ENCODE peak calls at places on chromosomes 7 and 10, in six cellular contexts. H, V, Q, D, F and L are unnamed samples.
A peak's percentile ranks its signal among the peaks of the same experiment; 100 is the strongest.

GRCh38 chr10:65778753-65779152 is 1147.1 kb upstream of the LRRTM3 start:
- DNase-seq in H (no peak), V (no peak), Q (no peak), D (no peak), F (no peak), L (no peak)

GRCh38 chr7:55018361-55019328 is at the start of gene EGFR:
- DNase-seq in H (peak; percentile 80), V (peak; percentile 57), Q (no peak), D (peak; percentile 75), F (peak; percentile 96), L (no peak)

GRCh38 chr10:97915346-97915745 is 65.7 kb downstream of the GOLGA7B start:
- DNase-seq in H (no peak), V (no peak), Q (no peak), D (no peak), F (no peak), L (no peak)

GRCh38 chr10:113441220-113441619 is 111.6 kb upstream of the HABP2 start:
- DNase-seq in H (no peak), V (no peak), Q (no peak), D (no peak), F (no peak), L (no peak)

GRCh38 chr10:105605873-105606272 is 964.8 kb downstream of the SORCS3 start:
- DNase-seq in H (no peak), V (no peak), Q (no peak), D (no peak), F (no peak), L (no peak)

GRCh38 chr10:49841615-49842180 is 79.6 kb upstream of the OGDHL start:
- DNase-seq in H (no peak), V (no peak), Q (no peak), D (no peak), F (no peak), L (no peak)

GRCh38 chr10:23693398-23693797 is 254.5 kb downstream of the OTUD1 start:
- DNase-seq in H (no peak), V (no peak), Q (no peak), D (no peak), F (no peak), L (no peak)

GRCh38 chr7:45890902-45891461 is 2.7 kb downstream of the IGFBP1 start:
- DNase-seq in H (no peak), V (peak; percentile 45), Q (peak; percentile 9), D (no peak), F (no peak), L (no peak)

GRCh38 chr7:13908667-13909382 is 80.6 kb downstream of the ETV1 start:
- DNase-seq in H (no peak), V (no peak), Q (no peak), D (peak; percentile 4), F (no peak), L (no peak)

GRCh38 chr7:34133983-34134782 is 228.8 kb downstream of the BMPER start:
- DNase-seq in H (peak; percentile 61), V (peak; percentile 76), Q (peak; percentile 18), D (peak; percentile 79), F (peak; percentile 47), L (no peak)

GRCh38 chr10:48655426-48656240 is 29.0 kb upstream of the WDFY4 start:
- DNase-seq in H (peak; percentile 78), V (no peak), Q (no peak), D (peak; percentile 32), F (peak; percentile 82), L (no peak)

GRCh38 chr10:103772096-103772845 is 83.1 kb downstream of the SH3PXD2A start:
- DNase-seq in H (peak; percentile 73), V (peak; percentile 81), Q (no peak), D (peak; percentile 69), F (peak; percentile 50), L (peak; percentile 87)

GRCh38 chr7:156816943-156817572 is 75.9 kb downstream of the LMBR1 start:
- DNase-seq in H (no peak), V (peak; percentile 12), Q (no peak), D (no peak), F (no peak), L (peak; percentile 2)

GRCh38 chr7:83486957-83487356 is 162.0 kb downstream of the SEMA3E start:
- DNase-seq in H (no peak), V (no peak), Q (no peak), D (no peak), F (no peak), L (no peak)
- H3K4me3 ChIP-seq in H (no peak overlapping the region), V (no peak overlapping the region), Q (no peak overlapping the region), D (no peak overlapping the region), F (no peak overlapping the region), L (no peak overlapping the region)

GRCh38 chr7:15685358-15686181 is 913 bp downstream of the MEOX2 start:
- DNase-seq in H (peak; percentile 67), V (peak; percentile 14), Q (no peak), D (no peak), F (no peak), L (peak; percentile 71)
- H3K4me3 ChIP-seq in H (peak overlapping the region; percentile 67), V (peak overlapping the region; percentile 20), Q (no peak overlapping the region), D (peak overlapping the region; percentile 51), F (no peak overlapping the region), L (peak overlapping the region; percentile 64)

GRCh38 chr10:127735156-127735555 is 1.8 kb upstream of the FOXI2 start:
- DNase-seq in H (no peak), V (no peak), Q (no peak), D (no peak), F (no peak), L (no peak)

GRCh38 chr10:127736915-127737562 is at the start of gene FOXI2:
- DNase-seq in H (no peak), V (peak; percentile 23), Q (no peak), D (no peak), F (no peak), L (no peak)

GRCh38 chr10:127736222-127736914 is 617 bp upstream of the FOXI2 start:
- DNase-seq in H (no peak), V (peak; percentile 35), Q (no peak), D (no peak), F (no peak), L (no peak)

GRCh38 chr10:127734753-127735152 is 2.2 kb upstream of the FOXI2 start:
- DNase-seq in H (no peak), V (no peak), Q (no peak), D (no peak), F (no peak), L (no peak)

DNA sequence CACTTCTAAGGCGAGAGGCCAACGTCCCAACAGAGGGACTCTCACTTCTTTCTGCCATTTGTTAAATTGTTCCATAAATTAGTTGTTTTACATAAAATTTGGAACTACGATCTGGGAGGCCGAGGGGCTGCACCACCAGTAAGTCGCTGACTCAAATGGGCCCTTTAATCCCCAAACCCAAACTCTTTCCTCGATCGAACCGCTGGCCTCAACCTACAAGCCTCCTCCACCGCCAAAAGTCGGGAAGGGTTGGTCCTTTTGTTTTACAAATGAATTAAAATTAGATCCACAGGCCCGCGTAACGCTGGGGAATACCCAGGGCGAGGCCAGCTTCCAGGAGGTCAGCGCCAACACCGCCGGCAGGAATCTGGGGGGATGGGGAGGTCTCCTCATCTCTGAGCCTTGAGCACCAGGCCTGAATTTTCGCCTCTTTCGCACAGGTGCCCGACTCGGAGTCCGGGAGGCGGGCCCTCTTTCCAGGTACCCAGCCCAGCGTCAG is 1.2 kb upstream of the FOXI2 start:
- DNase-seq in H (no peak), V (no peak), Q (no peak), D (no peak), F (no peak), L (no peak)
- H3K4me3 ChIP-seq in H (no peak overlapping the region), V (no peak overlapping the region), Q (no peak overlapping the region), D (no peak overlapping the region), F (no peak overlapping the region), L (no peak overlapping the region)

GRCh38 chr10:56359837-56360236 is 1.2 kb downstream of the ZWINT start:
- DNase-seq in H (no peak), V (no peak), Q (no peak), D (no peak), F (no peak), L (no peak)
- H3K4me3 ChIP-seq in H (no peak overlapping the region), V (no peak overlapping the region), Q (peak overlapping the region; percentile 56), D (peak overlapping the region; percentile 89), F (peak overlapping the region; percentile 74), L (no peak overlapping the region)

DNA sequence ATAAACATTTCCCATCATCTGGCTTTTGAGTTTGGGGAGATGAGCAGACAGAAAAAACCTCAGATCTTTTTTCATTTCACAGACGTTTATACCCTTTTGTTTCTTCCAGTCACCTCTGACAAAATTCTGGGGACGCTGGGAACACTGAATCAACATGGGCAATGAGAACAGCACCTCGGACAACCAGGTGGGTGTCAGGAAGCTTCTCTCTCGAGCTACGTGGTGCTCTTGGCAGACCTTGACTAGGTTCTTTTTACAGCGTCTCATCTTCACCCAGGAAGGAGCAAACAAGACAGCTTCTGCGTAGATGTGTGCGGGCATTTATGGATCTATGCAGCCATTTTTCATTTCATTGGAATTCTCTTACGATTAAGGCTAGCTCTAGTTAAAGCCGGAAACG is 32.9 kb downstream of the TACC2 start:
- DNase-seq in H (no peak), V (no peak), Q (no peak), D (no peak), F (no peak), L (no peak)
- H3K4me3 ChIP-seq in H (peak overlapping the region; percentile 29), V (no peak overlapping the region), Q (no peak overlapping the region), D (no peak overlapping the region), F (no peak overlapping the region), L (no peak overlapping the region)

GRCh38 chr7:113085781-113086390 is 741 bp downstream of the GPR85 start:
- DNase-seq in H (no peak), V (no peak), Q (peak; percentile 25), D (no peak), F (no peak), L (no peak)
- H3K4me3 ChIP-seq in H (peak overlapping the region; percentile 57), V (peak overlapping the region; percentile 24), Q (peak overlapping the region; percentile 56), D (peak overlapping the region; percentile 71), F (peak overlapping the region; percentile 65), L (peak overlapping the region; percentile 68)

GRCh38 chr10:120421250-120421649 is 35.8 kb upstream of the PLPP4 start:
- DNase-seq in H (no peak), V (no peak), Q (no peak), D (peak; percentile 14), F (no peak), L (no peak)

GRCh38 chr10:120422459-120422858 is 34.6 kb upstream of the PLPP4 start:
- DNase-seq in H (no peak), V (no peak), Q (no peak), D (peak; percentile 79), F (no peak), L (peak; percentile 83)

GRCh38 chr10:120426306-120426705 is 30.7 kb upstream of the PLPP4 start:
- DNase-seq in H (no peak), V (no peak), Q (no peak), D (peak; percentile 43), F (no peak), L (no peak)

GRCh38 chr10:120423350-120424197 is 33.5 kb upstream of the PLPP4 start:
- DNase-seq in H (no peak), V (peak; percentile 64), Q (peak; percentile 14), D (peak; percentile 65), F (peak; percentile 1), L (no peak)

DNA sequence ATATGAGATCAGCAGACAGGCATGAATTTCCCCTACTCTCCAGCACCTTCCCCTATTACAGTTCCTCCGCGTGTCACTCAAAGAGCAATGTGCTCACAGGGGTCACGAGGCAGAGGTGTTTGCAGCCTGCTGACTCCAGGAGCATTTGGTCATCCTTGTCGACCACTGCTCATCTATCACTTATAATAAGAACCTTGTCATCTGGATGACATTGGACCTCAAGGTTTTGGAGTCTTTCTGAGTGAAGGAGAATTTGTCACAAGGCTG is 32.9 kb upstream of the PLPP4 start:
- DNase-seq in H (no peak), V (no peak), Q (no peak), D (no peak), F (no peak), L (no peak)
- H3K4me3 ChIP-seq in H (no peak overlapping the region), V (no peak overlapping the region), Q (no peak overlapping the region), D (no peak overlapping the region), F (no peak overlapping the region), L (no peak overlapping the region)